ENCODE peak calls at places on chromosomes 2 and 18, in four cellular contexts. F is H1, L is WTC11, U is A549. N is an unnamed sample.

GRCh38 chr2:118609138-118609537 is 238.3 kb downstream of the EN1 start:
- DNase-seq in U (no peak), L (no peak), F (no peak), N (no peak)

GRCh38 chr18:60146220-60146960 is 226.2 kb downstream of the MC4R start:
- DNase-seq in F (no peak), L (no peak), U (no peak), N (peak)

GRCh38 chr2:113138428-113139322 is 11.3 kb downstream of the IL1RN start:
- DNase-seq in F (peak), U (peak), L (no peak), N (peak)

GRCh38 chr18:41396861-41397260 is 558.2 kb upstream of the PIK3C3 start:
- DNase-seq in F (no peak), U (no peak), L (no peak), N (no peak)

GRCh38 chr2:54763636-54764291 is 40.3 kb downstream of the EML6 start:
- DNase-seq in F (peak), U (peak), L (peak), N (peak)

GRCh38 chr18:54162431-54162830 is 62.0 kb downstream of the MBD2 start:
- DNase-seq in F (no peak), L (no peak), U (no peak), N (no peak)

GRCh38 chr2:43478423-43479086 is 117.3 kb downstream of the THADA start:
- DNase-seq in F (no peak), L (no peak), U (no peak), N (no peak)

GRCh38 chr18:25289040-25289631 is 62.8 kb downstream of the ZNF521 start:
- DNase-seq in L (no peak), U (no peak), F (no peak), N (no peak)

GRCh38 chr18:63314062-63314790 is 5.3 kb downstream of the BCL2 start:
- DNase-seq in U (no peak), L (no peak), F (no peak), N (no peak)

GRCh38 chr18:25076980-25077780 is 274.8 kb downstream of the ZNF521 start:
- DNase-seq in U (no peak), F (no peak), L (no peak), N (no peak)

DNA sequence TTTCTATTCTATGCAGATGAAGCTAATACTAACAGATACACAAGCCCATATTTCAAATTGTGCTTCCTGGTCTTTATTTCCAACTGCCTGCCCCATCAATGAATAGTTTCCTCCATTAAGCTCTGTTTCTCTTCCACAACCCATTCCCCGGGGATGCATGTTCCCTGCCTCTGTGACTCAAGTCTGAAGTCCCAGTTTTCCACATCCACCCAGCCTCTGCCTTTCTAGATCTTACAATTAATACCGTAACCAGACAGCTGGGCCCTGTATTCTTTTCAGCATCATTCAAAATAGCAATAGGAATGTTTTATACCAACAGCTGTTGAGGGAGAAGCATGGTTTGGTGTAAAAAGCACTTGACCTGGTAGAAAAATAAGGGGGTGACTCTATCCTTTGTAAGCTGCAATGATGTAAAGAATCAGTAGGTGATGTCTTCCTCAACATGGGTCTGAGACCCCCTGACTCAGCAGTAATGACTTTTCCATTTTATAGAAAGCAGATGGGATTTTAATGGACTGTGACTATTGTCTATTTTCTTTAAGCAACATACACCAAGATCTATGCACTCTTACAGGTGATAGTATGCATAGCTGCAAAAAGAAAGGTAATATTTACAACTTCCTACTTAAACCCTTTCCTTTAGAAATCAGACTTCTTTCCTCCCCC is 46.1 kb upstream of the DAPL1 start:
- DNase-seq in U (no peak), F (no peak), L (no peak), N (no peak)
- TF ChIP-seq JUN in U (no peak), F (no peak), L (no peak), N (no peak)

DNA sequence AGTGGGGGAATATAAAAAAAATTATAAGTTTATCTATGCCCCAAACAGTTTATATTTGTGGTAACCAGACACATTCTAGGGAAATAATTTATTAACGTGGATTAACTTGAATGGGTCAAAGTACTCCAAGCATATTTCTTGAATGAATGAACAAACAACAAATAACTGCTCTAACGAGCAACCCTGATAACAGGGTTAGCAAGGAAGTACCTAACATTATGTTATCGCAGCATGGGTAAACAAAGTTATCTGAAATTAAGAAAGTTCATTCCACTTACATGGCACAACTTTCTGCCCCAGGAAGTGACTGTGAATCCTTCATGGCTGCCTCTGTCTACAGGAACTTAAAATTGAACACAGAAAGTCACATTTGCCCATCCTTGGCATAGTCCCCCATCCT is 812.9 kb upstream of the ACVR2A start:
- DNase-seq in U (no peak), F (no peak), L (no peak), N (no peak)
- TF ChIP-seq JUN in U (no peak), F (no peak), L (no peak), N (no peak)

GRCh38 chr2:241339839-241340471 is 16.1 kb upstream of the FARP2 start:
- DNase-seq in L (no peak), U (no peak), F (no peak), N (no peak)

GRCh38 chr2:241334813-241335212 is 19.1 kb downstream of the SEPTIN2 start:
- DNase-seq in L (no peak), U (no peak), F (no peak), N (no peak)

GRCh38 chr2:241344925-241345651 is 11.0 kb upstream of the FARP2 start:
- DNase-seq in U (no peak), F (no peak), L (no peak), N (no peak)

DNA sequence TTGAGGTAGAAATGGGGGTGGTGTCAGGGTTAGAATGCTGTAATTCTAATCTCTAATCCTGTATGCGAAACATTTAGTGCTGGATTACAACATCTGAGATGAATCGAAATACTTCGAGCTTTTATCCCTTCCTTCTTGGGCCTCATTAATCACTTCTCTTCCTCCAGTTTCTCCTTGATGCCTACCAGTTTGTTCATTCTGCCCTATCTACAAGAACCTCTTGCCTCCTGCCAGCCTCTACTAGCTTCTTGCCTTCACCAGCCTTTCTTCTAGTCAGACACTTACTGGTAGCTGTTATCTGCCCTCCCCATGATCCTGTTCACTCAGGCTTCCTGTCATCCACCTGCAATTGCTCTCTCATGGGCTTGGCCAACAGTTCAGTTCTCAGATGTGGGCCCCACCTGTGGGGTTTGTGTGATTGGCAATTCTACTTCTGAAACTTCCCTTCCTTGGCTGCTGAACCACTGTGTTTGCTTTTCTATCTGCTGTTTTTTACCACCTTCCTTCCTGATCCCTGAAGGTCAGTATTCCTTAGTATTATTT is 15.4 kb upstream of the FARP2 start:
- DNase-seq in U (no peak), F (no peak), L (no peak), N (no peak)
- TF ChIP-seq JUN in U (no peak), F (no peak), L (no peak), N (no peak)

DNA sequence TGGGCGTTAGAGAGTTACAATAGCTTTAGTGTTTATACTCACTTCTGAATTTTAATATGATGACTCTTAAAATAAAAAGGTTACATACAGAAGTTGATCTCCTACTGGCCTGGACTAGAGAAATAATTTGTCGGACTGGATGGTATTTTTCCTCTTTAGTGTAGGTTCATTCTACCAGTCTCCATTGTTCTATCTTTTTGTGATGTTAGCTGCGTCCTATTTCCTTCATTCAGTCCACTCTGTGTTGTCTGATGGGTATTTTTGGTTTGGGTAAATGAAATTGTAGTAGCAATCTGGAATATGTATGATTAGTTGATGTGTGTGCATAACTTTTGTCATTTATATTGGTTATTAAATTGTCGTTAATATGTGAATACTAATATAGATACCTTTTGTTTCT is 5.3 kb downstream of the DDX1 start:
- DNase-seq in F (no peak), U (no peak), L (no peak), N (no peak)
- TF ChIP-seq JUN in F (no peak), U (no peak), L (no peak), N (no peak)

DNA sequence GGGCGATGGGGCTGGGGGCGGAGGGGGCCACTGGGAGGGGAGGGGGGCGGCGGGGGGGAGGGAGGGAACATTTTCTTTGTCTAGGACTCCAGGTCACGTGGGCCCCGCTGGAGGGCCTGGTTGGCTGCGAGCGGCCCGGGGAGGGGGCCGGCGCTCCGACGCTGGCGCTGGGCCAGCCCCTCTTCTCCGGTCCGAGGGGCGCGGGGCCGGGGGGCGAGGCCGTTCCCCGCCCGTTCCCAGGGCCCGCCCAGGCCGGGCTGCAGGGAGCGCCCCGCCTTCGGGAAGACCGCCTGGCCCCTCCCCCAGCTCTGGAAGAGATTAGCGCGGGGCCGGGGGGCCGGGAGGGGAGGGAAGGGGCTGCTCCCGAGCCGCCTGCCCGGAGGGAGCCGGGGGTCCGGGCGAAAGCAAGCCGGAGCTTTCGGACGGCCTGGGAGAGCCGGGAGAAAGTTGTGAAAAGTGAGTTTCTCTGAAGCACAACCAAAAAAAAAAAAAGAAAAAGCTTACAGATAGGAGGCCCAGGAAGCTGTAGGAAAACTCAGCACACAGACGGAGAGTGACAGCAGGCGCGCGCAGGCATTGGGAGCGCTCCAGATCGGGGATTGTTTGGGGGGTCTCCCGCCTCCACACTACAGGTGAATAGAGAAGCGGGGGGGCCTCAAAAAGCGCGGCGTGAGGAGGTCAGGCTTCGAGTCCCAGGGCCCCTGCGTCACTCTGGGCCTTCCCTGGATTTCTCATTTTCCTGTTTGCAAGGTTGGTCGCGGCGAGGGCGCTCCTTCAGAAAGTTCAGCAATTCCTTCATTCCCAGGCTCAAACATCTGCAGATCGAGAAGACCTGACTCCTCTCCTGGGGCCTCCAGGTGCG is 84.1 kb upstream of the POMC start:
- DNase-seq in F (peak), U (peak), L (peak), N (peak)
- TF ChIP-seq JUN in F (no peak), U (no peak), L (no peak), N (no peak)

GRCh38 chr2:29196792-29197788 is 81.9 kb downstream of the CLIP4 start:
- DNase-seq in U (peak), L (peak), F (peak), N (peak)

GRCh38 chr2:29206941-29207340 is 91.7 kb downstream of the CLIP4 start:
- DNase-seq in L (no peak), F (no peak), U (no peak), N (no peak)

GRCh38 chr2:29207352-29207751 is 92.1 kb downstream of the CLIP4 start:
- DNase-seq in U (no peak), L (no peak), F (no peak), N (no peak)

GRCh38 chr2:29202819-29203495 is 87.7 kb downstream of the CLIP4 start:
- DNase-seq in U (no peak), L (no peak), F (no peak), N (no peak)

DNA sequence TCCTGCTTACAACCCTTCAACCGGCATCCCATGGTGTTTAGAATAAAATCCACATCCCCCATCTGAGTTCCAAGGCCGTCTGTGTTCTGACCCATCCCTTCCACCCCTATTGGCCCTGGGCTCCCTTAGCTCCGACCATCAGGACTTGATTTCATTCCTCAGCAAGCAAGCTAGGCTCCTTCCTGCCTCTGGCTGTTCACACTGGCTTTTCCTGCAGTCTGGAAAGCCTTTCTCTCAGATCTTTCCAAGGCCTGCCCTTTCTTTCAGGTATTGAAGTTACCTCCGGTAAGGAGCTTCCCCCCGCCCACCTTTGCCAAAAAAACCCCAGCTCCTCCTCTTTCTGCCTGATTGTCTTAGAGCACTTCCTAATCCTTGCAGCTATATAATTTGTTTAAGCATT is 86.8 kb downstream of the CLIP4 start:
- DNase-seq in L (peak), U (no peak), F (no peak), N (no peak)
- TF ChIP-seq JUN in L (no peak), U (no peak), F (no peak), N (no peak)

N was measured in K562.